ENCODE peak calls at places on chromosomes 16 and 17, in nine cellular contexts. One of them, this sample, is unnamed.

GRCh38 chr16:13795131-13795530 is 124.8 kb upstream of the ERCC4 start:
- DNase-seq in H7: no peak
- DNase-seq in heart left ventricle: no peak
- DNase-seq in CD8-positive, alpha-beta memory T cell: no peak
- DNase-seq in ovary: no peak
- DNase-seq in naive thymus-derived CD4-positive, alpha-beta T cell: no peak
- DNase-seq in tibial nerve: no peak
- DNase-seq in SJSA1: no peak
- DNase-seq in Peyer's patch: no peak
- DNase-seq in this sample: no peak

GRCh38 chr16:77060614-77061013 is 130.4 kb upstream of the MON1B start:
- DNase-seq in H7: no peak
- DNase-seq in heart left ventricle: no peak
- DNase-seq in CD8-positive, alpha-beta memory T cell: no peak
- DNase-seq in ovary: no peak
- DNase-seq in naive thymus-derived CD4-positive, alpha-beta T cell: no peak
- DNase-seq in tibial nerve: no peak
- DNase-seq in SJSA1: no peak
- DNase-seq in Peyer's patch: no peak
- DNase-seq in this sample: no peak

GRCh38 chr16:50448522-50448921 is 79.7 kb upstream of the BRD7 start:
- DNase-seq in H7: peak; percentile 91
- DNase-seq in heart left ventricle: no peak
- DNase-seq in CD8-positive, alpha-beta memory T cell: no peak
- DNase-seq in ovary: no peak
- DNase-seq in naive thymus-derived CD4-positive, alpha-beta T cell: no peak
- DNase-seq in tibial nerve: no peak
- DNase-seq in SJSA1: no peak
- DNase-seq in Peyer's patch: peak; percentile 17
- DNase-seq in this sample: no peak

GRCh38 chr17:11704041-11704440 is 105.8 kb downstream of the DNAH9 start:
- DNase-seq in H7: no peak
- DNase-seq in heart left ventricle: no peak
- DNase-seq in CD8-positive, alpha-beta memory T cell: no peak
- DNase-seq in ovary: no peak
- DNase-seq in naive thymus-derived CD4-positive, alpha-beta T cell: no peak
- DNase-seq in tibial nerve: no peak
- DNase-seq in SJSA1: no peak
- DNase-seq in Peyer's patch: no peak
- DNase-seq in this sample: no peak

GRCh38 chr17:66947311-66947710 is 17.2 kb upstream of the CACNG4 start:
- DNase-seq in H7: no peak
- DNase-seq in heart left ventricle: no peak
- DNase-seq in CD8-positive, alpha-beta memory T cell: no peak
- DNase-seq in ovary: no peak
- DNase-seq in naive thymus-derived CD4-positive, alpha-beta T cell: no peak
- DNase-seq in tibial nerve: no peak
- DNase-seq in SJSA1: no peak
- DNase-seq in Peyer's patch: no peak
- DNase-seq in this sample: no peak

GRCh38 chr17:16488572-16488997 is 3.4 kb downstream of the LRRC75A start:
- DNase-seq in H7: no peak
- DNase-seq in heart left ventricle: no peak
- DNase-seq in CD8-positive, alpha-beta memory T cell: no peak
- DNase-seq in ovary: no peak
- DNase-seq in naive thymus-derived CD4-positive, alpha-beta T cell: no peak
- DNase-seq in tibial nerve: no peak
- DNase-seq in SJSA1: no peak
- DNase-seq in Peyer's patch: peak; percentile 83
- DNase-seq in this sample: no peak

GRCh38 chr17:1793447-1793806 is 31.6 kb downstream of the SERPINF1 start:
- DNase-seq in H7: no peak
- DNase-seq in heart left ventricle: no peak
- DNase-seq in CD8-positive, alpha-beta memory T cell: no peak
- DNase-seq in ovary: no peak
- DNase-seq in naive thymus-derived CD4-positive, alpha-beta T cell: no peak
- DNase-seq in tibial nerve: no peak
- DNase-seq in SJSA1: no peak
- DNase-seq in Peyer's patch: peak; percentile 42
- DNase-seq in this sample: no peak

GRCh38 chr17:50764860-50765259 is 2.5 kb downstream of the ANKRD40CL start:
- DNase-seq in H7: no peak
- DNase-seq in heart left ventricle: no peak
- DNase-seq in CD8-positive, alpha-beta memory T cell: no peak
- DNase-seq in ovary: no peak
- DNase-seq in naive thymus-derived CD4-positive, alpha-beta T cell: no peak
- DNase-seq in tibial nerve: no peak
- DNase-seq in SJSA1: peak; percentile 25
- DNase-seq in Peyer's patch: no peak
- DNase-seq in this sample: no peak

GRCh38 chr17:74466111-74466784 is at the start of gene CD300A:
- DNase-seq in H7: peak; percentile 82
- DNase-seq in heart left ventricle: peak; percentile 67
- DNase-seq in CD8-positive, alpha-beta memory T cell: no peak
- DNase-seq in ovary: no peak
- DNase-seq in naive thymus-derived CD4-positive, alpha-beta T cell: peak; percentile 13
- DNase-seq in tibial nerve: no peak
- DNase-seq in SJSA1: no peak
- DNase-seq in Peyer's patch: peak; percentile 79
- DNase-seq in this sample: no peak

GRCh38 chr17:74464730-74465377 is 1.6 kb upstream of the CD300A start:
- DNase-seq in H7: no peak
- DNase-seq in heart left ventricle: no peak
- DNase-seq in CD8-positive, alpha-beta memory T cell: no peak
- DNase-seq in ovary: no peak
- DNase-seq in naive thymus-derived CD4-positive, alpha-beta T cell: no peak
- DNase-seq in tibial nerve: no peak
- DNase-seq in SJSA1: no peak
- DNase-seq in Peyer's patch: no peak
- DNase-seq in this sample: no peak

GRCh38 chr17:74466785-74467158 is 338 bp downstream of the CD300A start:
- DNase-seq in H7: no peak
- DNase-seq in heart left ventricle: no peak
- DNase-seq in CD8-positive, alpha-beta memory T cell: no peak
- DNase-seq in ovary: no peak
- DNase-seq in naive thymus-derived CD4-positive, alpha-beta T cell: peak; percentile 18
- DNase-seq in tibial nerve: no peak
- DNase-seq in SJSA1: no peak
- DNase-seq in Peyer's patch: no peak
- DNase-seq in this sample: no peak

GRCh38 chr17:74467221-74467951 is 952 bp downstream of the CD300A start:
- DNase-seq in H7: peak; percentile 81
- DNase-seq in heart left ventricle: no peak
- DNase-seq in CD8-positive, alpha-beta memory T cell: no peak
- DNase-seq in ovary: no peak
- DNase-seq in naive thymus-derived CD4-positive, alpha-beta T cell: no peak
- DNase-seq in tibial nerve: no peak
- DNase-seq in SJSA1: no peak
- DNase-seq in Peyer's patch: peak; percentile 67
- DNase-seq in this sample: no peak

GRCh38 chr17:74465378-74466110 is 890 bp upstream of the CD300A start:
- DNase-seq in H7: no peak
- DNase-seq in heart left ventricle: no peak
- DNase-seq in CD8-positive, alpha-beta memory T cell: no peak
- DNase-seq in ovary: no peak
- DNase-seq in naive thymus-derived CD4-positive, alpha-beta T cell: no peak
- DNase-seq in tibial nerve: no peak
- DNase-seq in SJSA1: no peak
- DNase-seq in Peyer's patch: no peak
- DNase-seq in this sample: no peak
- H3K4me3 ChIP-seq in H7: no peak overlapping the region
- H3K4me3 ChIP-seq in heart left ventricle: peak overlapping the region; percentile 49
- H3K4me3 ChIP-seq in CD8-positive, alpha-beta memory T cell: peak overlapping the region; percentile 64
- H3K4me3 ChIP-seq in ovary: no peak overlapping the region
- H3K4me3 ChIP-seq in naive thymus-derived CD4-positive, alpha-beta T cell: peak overlapping the region; percentile 66
- H3K4me3 ChIP-seq in tibial nerve: no peak overlapping the region
- H3K4me3 ChIP-seq in SJSA1: no peak overlapping the region
- H3K4me3 ChIP-seq in Peyer's patch: peak overlapping the region; percentile 51
- H3K4me3 ChIP-seq in this sample: no peak overlapping the region

GRCh38 chr17:79215631-79216030 is 141.0 kb downstream of the ENGASE start:
- DNase-seq in H7: no peak
- DNase-seq in heart left ventricle: no peak
- DNase-seq in CD8-positive, alpha-beta memory T cell: no peak
- DNase-seq in ovary: no peak
- DNase-seq in naive thymus-derived CD4-positive, alpha-beta T cell: no peak
- DNase-seq in tibial nerve: no peak
- DNase-seq in SJSA1: no peak
- DNase-seq in Peyer's patch: no peak
- DNase-seq in this sample: no peak

GRCh38 chr17:79218175-79218824 is 143.7 kb downstream of the ENGASE start:
- DNase-seq in H7: peak; percentile 60
- DNase-seq in heart left ventricle: no peak
- DNase-seq in CD8-positive, alpha-beta memory T cell: no peak
- DNase-seq in ovary: no peak
- DNase-seq in naive thymus-derived CD4-positive, alpha-beta T cell: no peak
- DNase-seq in tibial nerve: no peak
- DNase-seq in SJSA1: no peak
- DNase-seq in Peyer's patch: no peak
- DNase-seq in this sample: no peak

GRCh38 chr17:79216391-79216790 is 141.8 kb downstream of the ENGASE start:
- DNase-seq in H7: no peak
- DNase-seq in heart left ventricle: no peak
- DNase-seq in CD8-positive, alpha-beta memory T cell: no peak
- DNase-seq in ovary: no peak
- DNase-seq in naive thymus-derived CD4-positive, alpha-beta T cell: no peak
- DNase-seq in tibial nerve: no peak
- DNase-seq in SJSA1: no peak
- DNase-seq in Peyer's patch: no peak
- DNase-seq in this sample: no peak

GRCh38 chr17:79217473-79218135 is 143.0 kb downstream of the ENGASE start:
- DNase-seq in H7: no peak
- DNase-seq in heart left ventricle: no peak
- DNase-seq in CD8-positive, alpha-beta memory T cell: no peak
- DNase-seq in ovary: no peak
- DNase-seq in naive thymus-derived CD4-positive, alpha-beta T cell: no peak
- DNase-seq in tibial nerve: no peak
- DNase-seq in SJSA1: no peak
- DNase-seq in Peyer's patch: no peak
- DNase-seq in this sample: no peak

GRCh38 chr17:79216826-79217225 is 142.2 kb downstream of the ENGASE start:
- DNase-seq in H7: no peak
- DNase-seq in heart left ventricle: no peak
- DNase-seq in CD8-positive, alpha-beta memory T cell: no peak
- DNase-seq in ovary: no peak
- DNase-seq in naive thymus-derived CD4-positive, alpha-beta T cell: no peak
- DNase-seq in tibial nerve: no peak
- DNase-seq in SJSA1: no peak
- DNase-seq in Peyer's patch: no peak
- DNase-seq in this sample: no peak
- H3K27me3 ChIP-seq in H7: peaks cover 7% of the 10 kb centered on the region
- H3K27me3 ChIP-seq in heart left ventricle: peaks cover 45% of the 10 kb centered on the region
- H3K27me3 ChIP-seq in CD8-positive, alpha-beta memory T cell: peaks cover 5% of the 10 kb centered on the region
- H3K27me3 ChIP-seq in ovary: no peaks in the 10 kb centered on the region
- H3K27me3 ChIP-seq in naive thymus-derived CD4-positive, alpha-beta T cell: no peaks in the 10 kb centered on the region
- H3K27me3 ChIP-seq in tibial nerve: no peaks in the 10 kb centered on the region
- H3K27me3 ChIP-seq in SJSA1: peaks cover 98% of the 10 kb centered on the region
- H3K27me3 ChIP-seq in Peyer's patch: peaks cover 8% of the 10 kb centered on the region
- H3K27me3 ChIP-seq in this sample: peaks cover 33% of the 10 kb centered on the region

DNA sequence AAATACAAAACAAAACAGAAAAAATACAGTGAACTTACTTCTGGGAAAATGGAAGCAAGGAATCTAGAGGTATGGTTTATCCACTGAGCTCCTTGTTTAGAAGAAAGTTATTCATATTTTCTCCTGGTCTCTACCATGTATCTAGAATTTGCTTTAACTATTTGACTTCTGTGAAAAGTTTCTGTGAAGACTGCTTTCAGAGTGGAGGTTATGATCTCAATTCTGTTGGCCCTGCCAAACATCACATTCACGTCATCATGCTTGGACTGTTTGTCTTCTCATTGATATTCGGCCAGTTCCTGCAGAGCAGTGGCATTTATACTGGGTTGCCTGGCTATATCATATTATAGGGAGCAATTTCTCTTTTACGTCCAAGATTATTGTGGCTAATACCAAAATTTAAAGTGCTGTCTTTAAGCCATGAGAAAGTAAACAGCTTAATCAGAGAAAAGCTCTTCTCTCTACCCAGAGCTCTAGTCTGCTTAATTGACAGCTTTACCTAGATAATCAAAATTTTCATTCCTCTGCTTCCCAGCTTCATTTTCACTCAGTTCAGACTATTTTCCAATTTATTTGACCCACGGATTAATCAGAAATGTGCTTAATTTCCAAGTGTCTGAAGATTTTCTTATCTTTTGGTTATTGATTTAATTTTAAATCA is at the start of gene ABCA8:
- DNase-seq in H7: no peak
- DNase-seq in heart left ventricle: peak; percentile 50
- DNase-seq in CD8-positive, alpha-beta memory T cell: no peak
- DNase-seq in ovary: peak; percentile 27
- DNase-seq in naive thymus-derived CD4-positive, alpha-beta T cell: no peak
- DNase-seq in tibial nerve: peak; percentile 59
- DNase-seq in SJSA1: no peak
- DNase-seq in Peyer's patch: no peak
- DNase-seq in this sample: peak; percentile 86
- H3K4me3 ChIP-seq in H7: no peak within 1 kb of the TSS
- H3K4me3 ChIP-seq in heart left ventricle: peak within 1 kb of the TSS; percentile 52
- H3K4me3 ChIP-seq in CD8-positive, alpha-beta memory T cell: no peak within 1 kb of the TSS
- H3K4me3 ChIP-seq in ovary: peak within 1 kb of the TSS; percentile 44
- H3K4me3 ChIP-seq in naive thymus-derived CD4-positive, alpha-beta T cell: no peak within 1 kb of the TSS
- H3K4me3 ChIP-seq in tibial nerve: peak within 1 kb of the TSS; percentile 39
- H3K4me3 ChIP-seq in SJSA1: no peak within 1 kb of the TSS
- H3K4me3 ChIP-seq in Peyer's patch: peak within 1 kb of the TSS; percentile 24
- H3K4me3 ChIP-seq in this sample: peak within 1 kb of the TSS; percentile 43

DNA sequence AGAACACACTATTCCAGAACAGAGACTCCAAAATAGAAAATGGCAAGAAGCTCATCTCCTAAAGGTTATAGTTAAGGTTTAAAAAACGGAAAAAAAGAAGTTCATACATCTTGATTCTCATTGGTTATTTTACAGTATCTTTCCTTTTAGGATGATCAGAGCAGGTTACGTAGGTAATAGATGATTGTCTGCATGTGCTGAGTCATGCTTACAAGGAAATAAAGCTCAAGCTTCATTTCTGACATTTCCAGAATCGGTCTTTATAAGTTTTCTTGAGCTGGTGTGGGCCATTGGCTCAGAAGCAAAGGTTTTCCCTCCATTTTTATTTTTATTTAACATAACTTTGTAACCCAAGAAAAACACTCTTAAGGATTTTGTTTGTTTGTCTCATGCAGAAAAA is 1030.3 kb upstream of the CDH8 start:
- DNase-seq in H7: no peak
- DNase-seq in heart left ventricle: no peak
- DNase-seq in CD8-positive, alpha-beta memory T cell: no peak
- DNase-seq in ovary: no peak
- DNase-seq in naive thymus-derived CD4-positive, alpha-beta T cell: no peak
- DNase-seq in tibial nerve: no peak
- DNase-seq in SJSA1: no peak
- DNase-seq in Peyer's patch: no peak
- DNase-seq in this sample: no peak
- H3K27me3 ChIP-seq in H7: no peaks in the 10 kb centered on the region
- H3K27me3 ChIP-seq in heart left ventricle: no peaks in the 10 kb centered on the region
- H3K27me3 ChIP-seq in CD8-positive, alpha-beta memory T cell: no peaks in the 10 kb centered on the region
- H3K27me3 ChIP-seq in ovary: no peaks in the 10 kb centered on the region
- H3K27me3 ChIP-seq in naive thymus-derived CD4-positive, alpha-beta T cell: no peaks in the 10 kb centered on the region
- H3K27me3 ChIP-seq in tibial nerve: no peaks in the 10 kb centered on the region
- H3K27me3 ChIP-seq in SJSA1: no peaks in the 10 kb centered on the region
- H3K27me3 ChIP-seq in Peyer's patch: no peaks in the 10 kb centered on the region
- H3K27me3 ChIP-seq in this sample: no peaks in the 10 kb centered on the region

GRCh38 chr16:86884256-86884655 is 305.9 kb downstream of the FOXL1 start:
- DNase-seq in H7: peak; percentile 64
- DNase-seq in heart left ventricle: no peak
- DNase-seq in CD8-positive, alpha-beta memory T cell: no peak
- DNase-seq in ovary: no peak
- DNase-seq in naive thymus-derived CD4-positive, alpha-beta T cell: no peak
- DNase-seq in tibial nerve: no peak
- DNase-seq in SJSA1: no peak
- DNase-seq in Peyer's patch: no peak
- DNase-seq in this sample: no peak
- H3K4me3 ChIP-seq in H7: no peak overlapping the region
- H3K4me3 ChIP-seq in heart left ventricle: no peak overlapping the region
- H3K4me3 ChIP-seq in CD8-positive, alpha-beta memory T cell: no peak overlapping the region
- H3K4me3 ChIP-seq in ovary: no peak overlapping the region
- H3K4me3 ChIP-seq in naive thymus-derived CD4-positive, alpha-beta T cell: no peak overlapping the region
- H3K4me3 ChIP-seq in tibial nerve: no peak overlapping the region
- H3K4me3 ChIP-seq in SJSA1: no peak overlapping the region
- H3K4me3 ChIP-seq in Peyer's patch: no peak overlapping the region
- H3K4me3 ChIP-seq in this sample: no peak overlapping the region